ENCODE peak calls at places on chromosome 11, in five cellular contexts. C, U, T, R and V are unnamed samples.

GRCh38 chr11:107783121-107783520 is 71.3 kb upstream of the SLN start:
- DNase-seq in U (no peak), R (no peak), T (no peak), C (no peak), V (no peak)

GRCh38 chr11:105046898-105047579 is 1.9 kb upstream of the CARD16 start:
- DNase-seq in R (peak), C (peak), U (no peak), T (no peak), V (no peak)

GRCh38 chr11:32918427-32918826 is 25.8 kb downstream of the QSER1 start:
- DNase-seq in T (no peak), C (no peak), U (no peak), R (no peak), V (no peak)

GRCh38 chr11:47161134-47161854 is 15.4 kb downstream of the ARFGAP2 start:
- DNase-seq in T (peak), C (no peak), R (peak), U (peak), V (no peak)

GRCh38 chr11:100948936-100949335 is 180.7 kb downstream of the PGR start:
- DNase-seq in U (no peak), T (no peak), R (no peak), C (no peak), V (no peak)

GRCh38 chr11:66559141-66559861 is 9.1 kb downstream of the CTSF start:
- DNase-seq in R (no peak), U (peak), C (no peak), T (peak), V (no peak)

GRCh38 chr11:123419720-123420466 is 10.2 kb upstream of the GRAMD1B start:
- DNase-seq in U (no peak), T (no peak), R (no peak), C (no peak), V (no peak)

GRCh38 chr11:45161252-45162063 is 15.0 kb downstream of the PRDM11 start:
- DNase-seq in T (peak), U (peak), C (no peak), R (no peak), V (peak)

GRCh38 chr11:8810331-8811301 is 100.4 kb upstream of the AKIP1 start:
- DNase-seq in R (peak), T (peak), U (peak), C (no peak), V (peak)
- H3K4me3 ChIP-seq in R (peak), T (peak), U (peak), C (peak), V (peak)

GRCh38 chr11:34356576-34356917 is 1.3 kb downstream of the ABTB2 start:
- DNase-seq in R (no peak), U (peak), T (no peak), C (no peak), V (no peak)

GRCh38 chr11:34358258-34358665 is 452 bp upstream of the ABTB2 start:
- DNase-seq in R (no peak), U (peak), C (no peak), T (peak), V (peak)

GRCh38 chr11:34356130-34356529 is 1.7 kb downstream of the ABTB2 start:
- DNase-seq in R (no peak), T (no peak), C (no peak), U (no peak), V (no peak)

GRCh38 chr11:34357646-34358257 is at the start of gene ABTB2:
- DNase-seq in U (peak), R (peak), T (peak), C (peak), V (peak)

GRCh38 chr11:34356918-34357645 is 728 bp downstream of the ABTB2 start:
- DNase-seq in T (peak), U (peak), C (no peak), R (no peak), V (no peak)
- TF ChIP-seq CTCF in T (no peak), U (peak), C (no peak), R (no peak), V (peak)

GRCh38 chr11:326592-326841 is 5.9 kb upstream of the IFITM3 start:
- DNase-seq in T (no peak), C (no peak), R (no peak), U (no peak), V (no peak)
- H3K4me3 ChIP-seq in T (no peak), C (no peak), R (no peak), U (no peak), V (no peak)

DNA sequence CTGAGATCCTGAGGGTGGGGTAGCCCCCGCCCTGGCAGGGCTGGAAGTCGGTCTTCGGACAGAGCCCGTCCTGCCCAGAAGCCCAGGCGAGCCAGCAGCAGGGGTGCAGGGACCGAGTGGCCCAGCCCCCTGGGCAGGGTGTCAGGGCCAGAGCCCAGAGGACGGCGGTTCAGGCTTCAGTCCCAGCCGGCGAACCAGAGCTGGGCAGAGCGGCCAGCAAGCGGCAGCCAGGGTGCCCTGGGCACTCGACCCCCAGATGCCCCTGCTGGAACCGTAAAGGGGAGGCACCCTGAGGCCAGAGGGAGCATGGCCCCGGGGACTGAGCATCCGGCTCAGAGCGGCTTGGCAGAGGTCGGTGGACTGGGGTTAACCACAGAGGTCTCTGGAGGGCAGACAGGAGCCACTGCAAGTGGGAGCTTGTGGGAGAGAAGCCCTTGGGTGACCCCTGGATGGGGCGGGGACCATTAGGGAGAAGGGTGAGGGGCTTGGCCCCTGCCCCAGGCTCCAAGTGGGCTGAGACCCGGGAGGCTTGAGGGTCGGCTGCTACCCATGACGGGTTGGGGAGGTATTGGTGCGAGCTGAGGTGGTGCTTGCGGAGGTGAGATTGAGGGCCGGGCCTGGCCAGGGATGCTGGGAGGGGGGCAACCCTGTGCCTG is 15.9 kb downstream of the LSP1 start:
- DNase-seq in T (no peak), R (no peak), U (peak), C (no peak), V (no peak)
- TF ChIP-seq CTCF in T (no peak), R (no peak), U (no peak), C (no peak), V (no peak)

DNA sequence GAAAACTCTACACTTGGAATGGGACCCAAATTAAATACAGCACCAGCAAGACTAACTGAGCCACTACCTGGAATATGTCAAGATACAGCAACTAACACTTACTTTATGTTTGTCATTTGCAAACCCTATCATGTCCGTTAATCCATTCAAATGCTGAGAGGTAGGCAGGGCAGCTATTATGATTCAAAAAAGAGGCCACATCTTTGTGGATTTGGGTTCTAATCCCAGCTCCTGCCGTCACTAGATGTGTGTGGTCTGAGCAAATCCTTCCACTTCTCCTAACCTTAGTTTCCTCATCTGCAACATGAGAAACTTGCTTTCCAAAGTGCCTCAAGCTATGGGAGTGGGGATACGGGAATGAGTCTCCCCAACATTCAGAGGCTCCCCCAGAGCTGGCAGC is 24.2 kb downstream of the FLI1 start:
- DNase-seq in C (no peak), R (no peak), T (no peak), U (no peak), V (no peak)
- H3K4me3 ChIP-seq in C (no peak), R (no peak), T (no peak), U (no peak), V (no peak)

GRCh38 chr11:31045335-31045734 is 324.2 kb downstream of the DCDC1 start:
- DNase-seq in T (no peak), C (no peak), U (no peak), R (no peak), V (peak)
- TF ChIP-seq CTCF in T (no peak), C (no peak), U (peak), R (no peak), V (peak)

DNA sequence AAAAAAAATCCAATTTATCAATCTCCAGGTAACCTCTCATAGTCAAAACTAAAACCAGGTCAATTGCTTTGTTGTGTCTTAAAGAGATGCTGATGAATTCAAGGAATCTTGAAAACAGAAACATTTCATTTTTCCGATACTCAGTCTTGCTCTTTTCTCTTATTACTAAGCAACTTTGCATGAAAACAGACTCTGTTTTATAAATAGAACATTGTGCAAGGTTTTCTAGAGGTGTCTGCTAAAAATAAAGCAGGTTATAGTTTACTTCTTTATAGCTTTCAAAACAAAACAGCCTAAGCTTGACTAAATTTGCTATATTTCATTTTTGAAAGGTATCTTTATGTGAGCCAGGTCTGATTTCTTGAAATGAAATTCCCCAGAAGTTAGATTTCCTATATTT is 109.3 kb downstream of the ARL14EP start:
- DNase-seq in R (no peak), U (no peak), C (no peak), T (no peak), V (no peak)
- H3K4me3 ChIP-seq in R (no peak), U (no peak), C (no peak), T (no peak), V (no peak)

DNA sequence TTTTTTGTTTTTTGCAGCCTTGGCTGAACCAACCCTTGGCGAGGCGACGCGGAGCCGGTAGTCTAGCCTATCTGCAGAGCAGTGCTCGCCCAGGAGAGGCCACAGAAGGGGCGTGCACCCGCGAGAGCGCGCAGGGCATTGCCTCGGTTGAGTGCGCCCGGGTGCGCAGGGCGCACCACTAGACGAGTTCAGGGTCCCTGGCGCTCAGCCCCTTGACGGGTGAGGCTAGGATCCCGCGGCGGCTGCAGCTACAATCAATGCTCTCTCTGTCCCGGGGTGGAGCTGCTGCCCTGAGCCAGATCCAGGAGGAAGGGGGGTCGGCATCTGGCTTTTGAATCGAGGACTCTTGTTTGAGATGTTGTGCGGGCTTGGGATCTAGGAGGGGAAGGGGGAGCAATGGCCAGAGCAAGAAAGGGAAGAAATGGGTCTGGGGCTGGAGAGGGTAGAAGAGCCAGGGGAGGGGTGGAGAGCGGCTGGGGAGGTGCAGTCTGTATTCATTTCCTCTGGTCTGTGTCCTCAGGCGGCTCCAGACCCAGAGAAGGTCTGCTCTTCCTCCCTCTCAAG is 949 bp downstream of the THY1 start:
- DNase-seq in R (peak), U (no peak), C (no peak), T (no peak), V (no peak)
- TF ChIP-seq CTCF in R (no peak), U (no peak), C (peak), T (no peak), V (no peak)

DNA sequence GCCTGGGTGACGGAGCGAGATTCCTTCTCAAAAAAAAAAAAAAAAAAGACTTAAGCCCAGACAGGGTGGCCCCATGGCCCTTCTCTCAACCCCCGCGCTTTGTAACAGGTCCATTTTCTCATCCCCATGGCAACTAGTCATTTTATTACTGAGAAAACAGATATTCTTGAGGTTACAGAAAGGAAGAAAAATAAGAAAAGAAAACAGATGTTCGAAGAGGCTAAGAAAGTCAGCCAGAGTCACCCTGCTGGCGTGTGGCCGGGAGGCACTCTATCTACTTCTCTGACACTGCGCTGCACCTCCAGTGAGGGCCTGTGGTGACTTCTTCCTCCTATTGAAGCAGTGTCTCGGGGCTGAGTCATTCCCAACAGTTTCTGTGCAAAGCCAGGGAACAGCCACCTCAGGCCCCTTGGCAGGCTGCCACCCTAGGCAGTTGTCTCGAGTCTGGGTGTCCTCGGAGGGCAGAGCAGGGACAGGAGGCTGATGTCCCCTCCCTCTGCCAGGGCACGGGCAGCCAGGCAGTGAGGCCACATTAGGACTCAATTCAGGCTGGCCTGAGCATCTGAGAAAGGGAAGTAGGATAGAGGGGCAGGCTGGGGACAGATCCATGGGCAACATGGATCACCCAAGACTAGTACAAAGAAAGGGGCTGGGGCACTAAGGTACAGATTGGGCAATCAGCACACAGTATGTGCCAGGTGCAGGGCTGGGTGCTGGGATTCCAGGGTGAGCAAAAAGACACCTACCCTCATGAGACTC is 16.4 kb upstream of the SYVN1 start:
- DNase-seq in C (peak), T (peak), R (peak), U (peak), V (peak)
- H3K4me3 ChIP-seq in C (no peak), T (no peak), R (no peak), U (no peak), V (no peak)